ENCODE peak calls at places on chromosomes 5 and 9, in seven cellular contexts. V is H9; B is coronary artery; R is aorta; J is CD4-positive, alpha-beta T cell; O is foreskin keratinocyte; C is GM23248. K is an unnamed sample.

GRCh38 chr5:168609806-168610482 is 30.8 kb upstream of the PANK3 start:
- DNase-seq in C (no peak), J (no peak), R (no peak), B (no peak), O (no peak), V (no peak), K (no peak)

GRCh38 chr9:133527444-133527920 is 2.7 kb upstream of the MYMK start:
- DNase-seq in C (no peak), O (no peak), B (no peak), J (no peak), V (no peak), R (no peak), K (no peak)

GRCh38 chr5:52801329-52801728 is 13.6 kb downstream of the ITGA1 start:
- DNase-seq in O (peak; percentile 23), R (no peak), B (no peak), J (no peak), C (peak; percentile 42), V (no peak), K (no peak)

GRCh38 chr5:98004463-98004862 is 769.0 kb upstream of the RGMB start:
- DNase-seq in R (no peak), O (no peak), J (no peak), C (no peak), B (no peak), V (no peak), K (no peak)

GRCh38 chr5:10699281-10699874 is 61.7 kb downstream of the DAP start:
- DNase-seq in O (no peak), V (no peak), C (no peak), J (no peak), B (no peak), R (no peak), K (no peak)

GRCh38 chr9:33374634-33375237 is 27.6 kb downstream of the AQP7 start:
- DNase-seq in O (peak; percentile 66), J (peak; percentile 63), R (no peak), C (peak; percentile 87), B (peak; percentile 83), V (peak; percentile 83), K (peak; percentile 8)

GRCh38 chr9:131776473-131776872 is 36.6 kb upstream of the RAPGEF1 start:
- DNase-seq in B (no peak), J (no peak), O (peak; percentile 25), R (peak; percentile 76), C (peak; percentile 62), V (peak; percentile 85), K (no peak)

GRCh38 chr5:174147551-174147950 is 102.0 kb downstream of the NSG2 start:
- DNase-seq in V (peak; percentile 7), R (peak; percentile 34), J (no peak), O (no peak), B (no peak), C (no peak), K (no peak)

GRCh38 chr5:19564036-19564435 is 424.0 kb downstream of the CDH18 start:
- DNase-seq in J (no peak), O (no peak), B (no peak), V (no peak), C (no peak), R (no peak), K (no peak)

GRCh38 chr9:37309136-37309535 is 113.4 kb upstream of the GRHPR start:
- DNase-seq in C (peak; percentile 39), O (peak; percentile 32), R (no peak), J (no peak), B (no peak), V (peak; percentile 52), K (no peak)

GRCh38 chr5:122694884-122695283 is 80.0 kb upstream of the SNX2 start:
- DNase-seq in R (no peak), J (no peak), V (no peak), C (no peak), B (no peak), O (no peak), K (no peak)

GRCh38 chr9:19201899-19202891 is 28.3 kb upstream of the DENND4C start:
- DNase-seq in R (no peak), O (no peak), C (no peak), J (no peak), B (no peak), V (peak; percentile 32), K (no peak)

DNA sequence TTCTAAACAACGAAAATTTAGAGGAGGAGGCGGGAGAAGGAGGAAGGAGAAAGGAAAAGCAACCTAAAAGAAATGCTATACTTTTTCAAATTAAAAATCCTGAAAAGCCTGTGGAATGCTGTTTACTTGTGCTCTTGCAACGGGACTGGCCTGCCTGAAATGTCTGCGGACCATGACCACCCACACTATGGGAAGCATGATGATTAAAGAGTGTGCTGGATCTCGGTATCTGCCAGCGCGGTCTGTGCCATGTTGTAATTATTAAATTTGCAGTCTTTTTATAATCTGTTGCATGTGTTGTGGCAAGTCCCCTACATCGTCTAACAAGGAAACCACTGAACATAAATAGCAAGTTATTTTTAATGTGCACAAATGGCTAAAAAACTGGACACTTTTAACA is 111.4 kb downstream of the FANCC start:
- DNase-seq in C (peak; percentile 42), R (no peak), B (no peak), J (no peak), O (no peak), V (no peak), K (no peak)
- H3K27ac ChIP-seq in C (no peak overlapping the region), R (no peak overlapping the region), B (no peak overlapping the region), J (no peak overlapping the region), O (no peak overlapping the region), V (no peak overlapping the region), K (no peak overlapping the region)

GRCh38 chr5:134383980-134384697 is 12.8 kb downstream of the UBE2B start:
- DNase-seq in B (no peak), O (no peak), J (no peak), C (no peak), V (no peak), R (no peak), K (no peak)
- H3K27ac ChIP-seq in B (no peak overlapping the region), O (no peak overlapping the region), J (no peak overlapping the region), C (no peak overlapping the region), V (no peak overlapping the region), R (no peak overlapping the region), K (no peak overlapping the region)

GRCh38 chr5:181190711-181191525 is 14.1 kb downstream of the TRIM7 start:
- DNase-seq in B (no peak), O (peak; percentile 42), J (peak; percentile 45), V (no peak), R (peak; percentile 86), C (peak; percentile 72), K (no peak)

GRCh38 chr5:181189363-181189961 is 15.5 kb downstream of the TRIM7 start:
- DNase-seq in C (peak; percentile 77), R (peak; percentile 84), J (peak; percentile 56), V (no peak), B (no peak), O (peak; percentile 47), K (no peak)

GRCh38 chr5:181188700-181189362 is 16.2 kb downstream of the TRIM7 start:
- DNase-seq in R (peak; percentile 81), O (peak; percentile 76), C (peak; percentile 81), V (peak; percentile 82), B (peak; percentile 89), J (peak; percentile 84), K (no peak)

GRCh38 chr5:181191526-181192336 is 13.3 kb downstream of the TRIM7 start:
- DNase-seq in B (peak; percentile 99), C (peak; percentile 98), J (peak; percentile 98), O (peak; percentile 92), V (peak; percentile 95), R (peak; percentile 97), K (no peak)

DNA sequence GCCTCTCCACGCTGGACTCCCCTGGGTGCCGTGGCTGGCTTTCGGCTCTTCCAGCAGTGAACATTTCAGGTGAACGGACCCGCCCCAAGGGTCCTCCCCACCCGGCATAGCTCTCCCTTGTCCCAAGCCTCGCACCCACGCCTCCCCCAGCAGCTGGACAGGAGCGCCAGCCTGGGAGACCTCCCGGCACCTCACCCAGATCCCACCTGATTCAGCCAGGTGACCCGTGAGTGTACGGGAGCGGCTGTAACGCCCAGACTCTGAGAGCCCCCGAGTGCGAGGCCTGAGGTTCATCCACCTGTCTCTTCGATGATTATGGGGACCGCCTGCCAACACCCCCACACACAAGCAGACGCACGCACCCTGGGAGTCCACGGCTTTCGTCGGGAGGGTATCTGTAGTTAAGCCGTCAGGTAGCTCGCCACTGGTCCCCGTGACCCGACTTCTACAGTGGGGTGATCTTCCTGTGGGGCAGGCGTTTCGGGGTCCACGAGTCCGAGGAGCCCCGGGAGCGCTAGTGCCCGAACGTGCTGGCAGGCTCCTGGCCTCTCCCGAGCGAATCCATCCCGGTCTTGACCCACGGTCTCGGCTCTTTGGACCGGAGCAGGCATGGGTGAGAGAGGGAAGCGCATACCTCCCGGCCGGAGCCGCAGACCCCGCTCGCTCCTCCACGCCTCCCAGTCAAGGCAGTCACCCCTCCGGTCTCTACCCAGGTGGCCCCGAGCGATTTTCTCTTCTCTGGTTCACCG is 14.9 kb downstream of the TRIM7 start:
- DNase-seq in J (peak; percentile 51), V (no peak), C (peak; percentile 35), R (peak; percentile 83), O (no peak), B (no peak), K (no peak)
- H3K27ac ChIP-seq in J (peak overlapping the region; percentile 62), V (no peak overlapping the region), C (no peak overlapping the region), R (no peak overlapping the region), O (no peak overlapping the region), B (peak overlapping the region; percentile 97), K (no peak overlapping the region)

GRCh38 chr9:128399851-128400250 is 20.8 kb upstream of the CERCAM start:
- DNase-seq in J (no peak), V (no peak), R (no peak), O (no peak), C (no peak), B (no peak), K (no peak)
- H3K27ac ChIP-seq in J (no peak overlapping the region), V (no peak overlapping the region), R (no peak overlapping the region), O (no peak overlapping the region), C (no peak overlapping the region), B (no peak overlapping the region), K (no peak overlapping the region)

GRCh38 chr5:139388198-139388821 is 1.4 kb downstream of the MZB1 start:
- DNase-seq in V (no peak), C (peak; percentile 36), O (no peak), B (no peak), J (no peak), R (peak; percentile 75), K (no peak)
- H3K27ac ChIP-seq in V (no peak overlapping the region), C (no peak overlapping the region), O (no peak overlapping the region), B (no peak overlapping the region), J (no peak overlapping the region), R (no peak overlapping the region), K (no peak overlapping the region)